ENCODE peak calls at places on chromosomes 2 and 18, in eight cellular contexts. Y is HT1080; F is uterus; L is stimulated activated naive B cell treated with anti-CD40 and anti-IgM and Interleukin-4, amounts not matched to agents 10 μg/mL and 1 μg/mL and 100 μg/mL, for 72 hours; D is nucleus accumbens; J is GDM1; M is psoas muscle; S is H1. I is an unnamed sample.

GRCh38 chr2:225889452-225889851 is 489.9 kb downstream of the NYAP2 start:
- DNase-seq in Y (peak; percentile 85), F (peak; percentile 44), L (no peak), D (no peak), J (no peak), M (no peak), S (no peak), I (peak; percentile 89)

GRCh38 chr18:9615973-9616559 is 1.7 kb upstream of the PPP4R1 start:
- DNase-seq in Y (no peak), F (no peak), L (no peak), D (no peak), J (no peak), M (no peak), S (no peak), I (no peak)

GRCh38 chr2:95234806-95235205 is 27.5 kb downstream of the ZNF892 start:
- DNase-seq in Y (no peak), F (no peak), L (no peak), D (no peak), J (no peak), M (no peak), S (no peak), I (no peak)

GRCh38 chr18:10279476-10279875 is 175.0 kb upstream of the APCDD1 start:
- DNase-seq in Y (no peak), F (no peak), L (no peak), D (no peak), J (no peak), M (no peak), S (no peak), I (no peak)

GRCh38 chr18:11148655-11149440 is 521 bp downstream of the PIEZO2 start:
- DNase-seq in Y (no peak), F (no peak), L (no peak), D (peak; percentile 47), J (no peak), M (no peak), S (peak; percentile 67), I (no peak)

GRCh38 chr18:62420513-62421209 is 95.6 kb downstream of the TNFRSF11A start:
- DNase-seq in Y (peak; percentile 82), F (peak; percentile 36), L (peak; percentile 55), D (no peak), J (peak; percentile 34), M (no peak), S (no peak), I (no peak)

GRCh38 chr2:134039912-134040581 is 213.8 kb upstream of the MGAT5 start:
- DNase-seq in Y (no peak), F (no peak), L (no peak), D (no peak), J (no peak), M (no peak), S (no peak), I (no peak)

GRCh38 chr18:13392899-13393298 is 174.3 kb downstream of the LDLRAD4 start:
- DNase-seq in Y (no peak), F (no peak), L (no peak), D (no peak), J (no peak), M (no peak), S (peak; percentile 37), I (no peak)

GRCh38 chr2:27720004-27720551 is 51.4 kb upstream of the MRPL33 start:
- DNase-seq in Y (peak; percentile 99), F (peak; percentile 76), L (no peak), D (no peak), J (no peak), M (peak; percentile 60), S (no peak), I (peak; percentile 84)

GRCh38 chr2:146801886-146802285 is 1042.9 kb upstream of the ACVR2A start:
- DNase-seq in Y (peak; percentile 59), F (no peak), L (no peak), D (no peak), J (no peak), M (no peak), S (no peak), I (no peak)

GRCh38 chr2:191189112-191189635 is 38.4 kb upstream of the STAT4 start:
- DNase-seq in Y (no peak), F (no peak), L (no peak), D (no peak), J (no peak), M (no peak), S (no peak), I (no peak)

GRCh38 chr2:160368988-160369935 is 124.3 kb downstream of the RBMS1 start:
- DNase-seq in Y (peak; percentile 47), F (no peak), L (no peak), D (no peak), J (no peak), M (no peak), S (no peak), I (peak; percentile 54)

GRCh38 chr2:232230557-232230956 is 148.0 kb upstream of the ALPP start:
- DNase-seq in Y (peak; percentile 13), F (no peak), L (no peak), D (no peak), J (no peak), M (no peak), S (peak; percentile 74), I (no peak)

GRCh38 chr2:227413371-227413770 is 25.6 kb upstream of the SCYGR1 start:
- DNase-seq in Y (no peak), F (no peak), L (no peak), D (no peak), J (no peak), M (no peak), S (no peak), I (no peak)

GRCh38 chr2:85180322-85181092 is 47.3 kb downstream of the TCF7L1 start:
- DNase-seq in Y (no peak), F (no peak), L (no peak), D (no peak), J (no peak), M (no peak), S (no peak), I (no peak)

GRCh38 chr18:9831046-9831722 is 54.6 kb upstream of the TXNDC2 start:
- DNase-seq in Y (no peak), F (no peak), L (no peak), D (no peak), J (no peak), M (no peak), S (no peak), I (no peak)